ENCODE peak calls at places on chromosomes 13 and 19, in eight cellular contexts. Z is neural progenitor cell; O is psoas muscle; M is CD8-positive, alpha-beta T cell; W is cardiac muscle cell; E is aorta; D is neuronal stem cell; T is HAP-1. U is an unnamed sample. For H3K9me3, the result is how much of the 10 kb centered on the place peaks cover.

GRCh38 chr19:46678110-46678732 is 17.2 kb upstream of the DACT3 start:
- DNase-seq in W (peak), M (peak), O (no peak), T (peak), D (no peak), E (no peak), Z (peak), U (peak)

GRCh38 chr13:65508338-65508737 is 1721.8 kb downstream of the PCDH9 start:
- DNase-seq in Z (no peak), T (no peak), E (no peak), M (no peak), O (no peak), W (no peak), D (no peak), U (no peak)

GRCh38 chr13:44011036-44011435 is 131.3 kb downstream of the LACC1 start:
- DNase-seq in Z (no peak), O (no peak), D (no peak), M (no peak), E (no peak), T (no peak), W (no peak), U (no peak)

GRCh38 chr19:12754465-12755196 is 3.0 kb downstream of the BEST2 start:
- DNase-seq in E (no peak), W (no peak), Z (no peak), D (no peak), T (no peak), M (no peak), O (no peak), U (no peak)

GRCh38 chr19:12828494-12828893 is 5.9 kb downstream of the RTBDN start:
- DNase-seq in T (peak), M (no peak), O (no peak), D (no peak), Z (peak), E (no peak), W (peak), U (no peak)

GRCh38 chr13:45328661-45329105 is 12.3 kb downstream of the TPT1 start:
- DNase-seq in M (no peak), Z (no peak), T (no peak), O (no peak), W (no peak), E (no peak), D (no peak), U (no peak)

GRCh38 chr13:34352958-34353357 is 535.0 kb downstream of the RFC3 start:
- DNase-seq in E (no peak), Z (no peak), O (no peak), D (no peak), T (no peak), W (no peak), M (no peak), U (no peak)

GRCh38 chr13:65605386-65605785 is 1624.8 kb downstream of the PCDH9 start:
- DNase-seq in O (no peak), D (no peak), E (no peak), T (no peak), M (no peak), W (no peak), Z (no peak), U (no peak)

GRCh38 chr19:19276386-19276785 is 3.3 kb upstream of the TM6SF2 start:
- DNase-seq in E (no peak), D (no peak), O (no peak), T (no peak), M (no peak), Z (no peak), W (no peak), U (no peak)

GRCh38 chr13:27229642-27230041 is 21.7 kb upstream of the RPL21 start:
- DNase-seq in M (no peak), O (no peak), W (no peak), E (no peak), D (no peak), Z (no peak), T (no peak), U (no peak)

GRCh38 chr13:24228852-24229458 is 68.4 kb downstream of the SPATA13 start:
- DNase-seq in Z (peak), M (peak), W (peak), O (no peak), D (peak), E (no peak), T (peak), U (no peak)

GRCh38 chr13:52665325-52665724 is 12.7 kb downstream of the SUGT1 start:
- DNase-seq in M (no peak), D (no peak), T (no peak), E (no peak), Z (peak), O (no peak), W (peak), U (no peak)

GRCh38 chr19:34109596-34109995 is 62.7 kb upstream of the LSM14A start:
- DNase-seq in D (no peak), M (no peak), E (no peak), W (no peak), T (no peak), Z (no peak), O (no peak), U (no peak)
- H3K9me3 ChIP-seq in D (under half), M (under half), E (under half), W (under half), T (under half), Z (under half), O (under half), U (under half)

GRCh38 chr19:36497001-36497400 is 7.6 kb upstream of the ZNF566 start:
- DNase-seq in Z (no peak), D (no peak), E (no peak), W (no peak), O (no peak), T (no peak), M (no peak), U (no peak)

DNA sequence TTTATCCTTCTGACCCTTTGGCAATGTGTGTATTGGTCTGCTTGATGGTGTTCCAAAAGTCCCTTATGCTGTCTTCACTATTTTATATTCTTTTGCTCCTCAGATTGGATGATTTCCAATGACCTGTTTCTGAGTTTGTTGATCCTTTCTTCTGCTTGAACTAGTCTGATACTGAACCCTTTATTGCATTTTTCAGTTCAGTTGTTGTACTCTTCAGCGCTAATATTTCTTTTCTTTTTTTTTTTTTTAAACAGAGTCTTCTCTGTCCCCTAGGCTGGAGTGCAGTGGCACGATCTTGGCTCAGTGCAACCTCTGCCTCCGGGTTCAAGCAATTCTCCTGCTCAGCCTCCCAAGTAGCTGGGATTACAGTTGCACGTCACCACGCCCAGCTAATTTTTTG is 12.6 kb upstream of the ZNF566 start:
- DNase-seq in M (no peak), T (no peak), D (no peak), O (no peak), W (no peak), Z (no peak), E (no peak), U (no peak)
- H3K9me3 ChIP-seq in M (under half), T (under half), D (under half), O (half or more), W (under half), Z (under half), E (under half), U (half or more)

GRCh38 chr19:4636151-4636717 is 3.1 kb upstream of the TNFAIP8L1 start:
- DNase-seq in M (peak), T (peak), O (peak), E (peak), Z (peak), D (peak), W (peak), U (peak)

GRCh38 chr19:4635763-4636135 is 3.6 kb upstream of the TNFAIP8L1 start:
- DNase-seq in Z (peak), E (no peak), W (no peak), D (no peak), T (no peak), O (no peak), M (no peak), U (no peak)

GRCh38 chr19:4638828-4639530 is at the start of gene TNFAIP8L1:
- DNase-seq in M (peak), O (peak), T (peak), E (peak), W (peak), Z (peak), D (peak), U (peak)

GRCh38 chr19:4638330-4638729 is 986 bp upstream of the TNFAIP8L1 start:
- DNase-seq in M (no peak), E (no peak), W (no peak), Z (no peak), T (no peak), O (peak), D (no peak), U (peak)

DNA sequence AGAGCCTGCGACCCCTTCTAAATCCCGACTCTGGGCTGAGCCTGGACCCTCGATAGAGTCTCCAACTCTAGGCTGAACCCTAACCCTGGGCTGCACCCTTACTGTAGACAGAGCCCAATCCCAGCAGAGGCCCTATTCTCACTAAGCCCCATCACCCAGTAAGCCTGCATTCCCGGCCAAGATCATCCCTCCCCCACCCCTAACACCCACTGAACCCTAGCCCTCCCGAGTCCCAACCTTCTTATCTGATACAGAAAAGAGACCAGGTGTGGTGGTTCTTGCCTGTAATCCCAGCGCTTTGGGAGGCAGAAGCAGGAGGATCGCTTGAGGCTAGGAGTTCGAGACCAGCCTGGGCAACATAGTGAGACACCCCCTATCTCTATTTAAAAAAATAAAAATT is 2.6 kb upstream of the TNFAIP8L1 start:
- DNase-seq in O (no peak), W (no peak), E (no peak), M (no peak), T (no peak), Z (no peak), D (no peak), U (no peak)
- H3K9me3 ChIP-seq in O (under half), W (under half), E (under half), M (under half), T (under half), Z (under half), D (under half), U (under half)

GRCh38 chr19:27716922-27717321 is 1496.0 kb downstream of the UQCRFS1 start:
- DNase-seq in D (no peak), O (no peak), Z (no peak), E (no peak), W (no peak), T (no peak), M (no peak), U (no peak)
- H3K9me3 ChIP-seq in D (under half), O (under half), Z (under half), E (under half), W (under half), T (under half), M (under half), U (under half)

DNA sequence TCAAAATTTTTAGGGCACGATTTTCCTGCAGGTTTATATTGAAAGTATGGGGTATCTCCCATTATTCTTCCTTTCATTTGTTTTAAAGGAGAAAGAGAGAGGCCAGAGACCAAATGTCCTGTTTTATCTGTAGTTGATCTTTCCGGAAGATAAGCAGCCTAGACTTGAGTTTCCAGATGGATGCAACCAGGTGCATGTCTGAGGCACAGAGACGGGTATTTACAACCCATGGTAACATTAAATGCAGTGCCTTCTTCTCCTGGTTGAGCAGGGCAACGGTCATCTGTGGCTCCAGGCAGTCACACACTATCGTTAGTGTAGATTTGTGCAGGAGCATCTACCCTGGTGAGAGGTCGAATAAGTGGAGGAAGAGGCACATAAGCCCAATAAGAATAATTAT is 1507.1 kb downstream of the UQCRFS1 start:
- DNase-seq in D (no peak), E (no peak), M (no peak), O (no peak), T (no peak), Z (no peak), W (no peak), U (no peak)
- H3K9me3 ChIP-seq in D (under half), E (under half), M (under half), O (under half), T (under half), Z (under half), W (under half), U (under half)

DNA sequence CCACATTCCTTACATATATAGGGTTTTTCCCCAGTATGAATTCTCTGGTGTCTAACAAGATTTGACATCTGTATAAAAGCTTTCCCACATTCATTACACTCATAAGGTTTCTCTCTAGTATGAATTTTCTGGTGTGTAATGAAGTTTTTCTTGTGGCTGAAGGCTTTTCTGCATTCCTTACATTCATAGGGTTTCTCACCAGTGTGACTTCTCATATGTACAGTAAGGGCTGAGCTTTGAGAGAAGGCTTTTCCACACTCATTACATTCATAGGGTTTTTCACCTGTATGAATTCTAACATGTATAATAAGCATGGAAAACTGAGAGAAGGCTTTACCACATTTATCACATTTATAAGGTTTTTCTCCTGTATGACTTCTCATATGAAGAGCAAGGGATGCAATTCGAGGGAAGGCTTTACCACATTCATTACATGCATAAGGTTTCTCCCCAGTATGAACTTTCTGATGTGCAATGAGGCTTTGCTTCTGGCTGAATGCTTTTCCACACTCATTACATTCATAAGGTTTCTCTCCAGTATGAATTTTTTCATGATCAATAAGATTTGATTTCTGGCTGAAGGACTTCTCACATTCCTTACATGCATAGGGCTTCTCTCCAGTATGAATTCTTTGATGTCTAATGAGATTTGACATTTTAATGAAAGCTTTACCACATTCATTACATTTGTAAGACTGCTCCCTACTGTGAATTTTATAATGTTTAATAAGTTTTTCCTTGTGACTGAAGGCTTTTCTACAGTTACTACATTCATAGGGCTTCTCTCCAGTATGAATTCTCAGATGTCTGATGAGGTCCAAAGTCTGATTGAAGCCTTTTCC is 42.6 kb downstream of the ZNF527 start:
- DNase-seq in M (no peak), O (no peak), D (no peak), E (no peak), W (no peak), T (no peak), Z (no peak), U (no peak)
- H3K9me3 ChIP-seq in M (half or more), O (half or more), D (under half), E (under half), W (under half), T (under half), Z (half or more), U (half or more)